ENCODE peak calls at places on chromosomes 5 and 9, in nine cellular contexts. One of them, this sample, is unnamed.

GRCh38 chr5:102855684-102856373 is 100.7 kb downstream of the PAM start:
- DNase-seq in ascending aorta: no peak
- DNase-seq in GM23248: peak; percentile 52
- DNase-seq in EH: no peak
- DNase-seq in stimulated activated CD8-positive, alpha-beta memory T cell treated with anti-CD3 and anti-CD28 coated beads, Interleukin-12 subunit alpha, Interleukin-12 subunit beta, amount 100 ng/mL, for 1 hour: no peak
- DNase-seq in caudate nucleus: no peak
- DNase-seq in GOT3: no peak
- DNase-seq in PC-3: no peak
- DNase-seq in kidney tubule cell: no peak
- DNase-seq in this sample: no peak

GRCh38 chr9:22008662-22009562 is at the start of gene CDKN2B:
- DNase-seq in ascending aorta: peak; percentile 78
- DNase-seq in GM23248: peak; percentile 98
- DNase-seq in EH: peak; percentile 98
- DNase-seq in stimulated activated CD8-positive, alpha-beta memory T cell treated with anti-CD3 and anti-CD28 coated beads, Interleukin-12 subunit alpha, Interleukin-12 subunit beta, amount 100 ng/mL, for 1 hour: no peak
- DNase-seq in caudate nucleus: peak; percentile 80
- DNase-seq in GOT3: peak; percentile 74
- DNase-seq in PC-3: peak; percentile 95
- DNase-seq in kidney tubule cell: peak; percentile 96
- DNase-seq in this sample: peak; percentile 98

GRCh38 chr5:67015577-67016290 is 180.9 kb downstream of the CD180 start:
- DNase-seq in ascending aorta: no peak
- DNase-seq in GM23248: no peak
- DNase-seq in EH: peak; percentile 66
- DNase-seq in stimulated activated CD8-positive, alpha-beta memory T cell treated with anti-CD3 and anti-CD28 coated beads, Interleukin-12 subunit alpha, Interleukin-12 subunit beta, amount 100 ng/mL, for 1 hour: no peak
- DNase-seq in caudate nucleus: no peak
- DNase-seq in GOT3: no peak
- DNase-seq in PC-3: peak; percentile 60
- DNase-seq in kidney tubule cell: peak; percentile 63
- DNase-seq in this sample: no peak

GRCh38 chr5:80128129-80128528 is 93.0 kb downstream of the THBS4 start:
- DNase-seq in ascending aorta: no peak
- DNase-seq in GM23248: no peak
- DNase-seq in EH: peak; percentile 86
- DNase-seq in stimulated activated CD8-positive, alpha-beta memory T cell treated with anti-CD3 and anti-CD28 coated beads, Interleukin-12 subunit alpha, Interleukin-12 subunit beta, amount 100 ng/mL, for 1 hour: no peak
- DNase-seq in caudate nucleus: no peak
- DNase-seq in GOT3: no peak
- DNase-seq in PC-3: peak; percentile 7
- DNase-seq in kidney tubule cell: no peak
- DNase-seq in this sample: no peak

GRCh38 chr9:124894741-124895170 is 32.8 kb downstream of the ARPC5L start:
- DNase-seq in ascending aorta: no peak
- DNase-seq in GM23248: peak; percentile 64
- DNase-seq in EH: peak; percentile 57
- DNase-seq in stimulated activated CD8-positive, alpha-beta memory T cell treated with anti-CD3 and anti-CD28 coated beads, Interleukin-12 subunit alpha, Interleukin-12 subunit beta, amount 100 ng/mL, for 1 hour: no peak
- DNase-seq in caudate nucleus: no peak
- DNase-seq in GOT3: no peak
- DNase-seq in PC-3: peak; percentile 39
- DNase-seq in kidney tubule cell: peak; percentile 39
- DNase-seq in this sample: no peak

GRCh38 chr5:15645776-15646175 is 145.8 kb downstream of the FBXL7 start:
- DNase-seq in ascending aorta: no peak
- DNase-seq in GM23248: peak; percentile 58
- DNase-seq in EH: no peak
- DNase-seq in stimulated activated CD8-positive, alpha-beta memory T cell treated with anti-CD3 and anti-CD28 coated beads, Interleukin-12 subunit alpha, Interleukin-12 subunit beta, amount 100 ng/mL, for 1 hour: no peak
- DNase-seq in caudate nucleus: no peak
- DNase-seq in GOT3: no peak
- DNase-seq in PC-3: no peak
- DNase-seq in kidney tubule cell: no peak
- DNase-seq in this sample: no peak

GRCh38 chr9:88574993-88575392 is 40.0 kb downstream of the NXNL2 start:
- DNase-seq in ascending aorta: no peak
- DNase-seq in GM23248: peak; percentile 73
- DNase-seq in EH: peak; percentile 78
- DNase-seq in stimulated activated CD8-positive, alpha-beta memory T cell treated with anti-CD3 and anti-CD28 coated beads, Interleukin-12 subunit alpha, Interleukin-12 subunit beta, amount 100 ng/mL, for 1 hour: no peak
- DNase-seq in caudate nucleus: no peak
- DNase-seq in GOT3: no peak
- DNase-seq in PC-3: no peak
- DNase-seq in kidney tubule cell: peak; percentile 31
- DNase-seq in this sample: no peak

GRCh38 chr9:86282979-86283535 is 719 bp upstream of the ISCA1 start:
- DNase-seq in ascending aorta: no peak
- DNase-seq in GM23248: peak; percentile 94
- DNase-seq in EH: peak; percentile 94
- DNase-seq in stimulated activated CD8-positive, alpha-beta memory T cell treated with anti-CD3 and anti-CD28 coated beads, Interleukin-12 subunit alpha, Interleukin-12 subunit beta, amount 100 ng/mL, for 1 hour: no peak
- DNase-seq in caudate nucleus: peak; percentile 65
- DNase-seq in GOT3: no peak
- DNase-seq in PC-3: peak; percentile 66
- DNase-seq in kidney tubule cell: peak; percentile 82
- DNase-seq in this sample: no peak

GRCh38 chr5:43204958-43205357 is 12.9 kb downstream of the NIM1K start:
- DNase-seq in ascending aorta: no peak
- DNase-seq in GM23248: no peak
- DNase-seq in EH: no peak
- DNase-seq in stimulated activated CD8-positive, alpha-beta memory T cell treated with anti-CD3 and anti-CD28 coated beads, Interleukin-12 subunit alpha, Interleukin-12 subunit beta, amount 100 ng/mL, for 1 hour: no peak
- DNase-seq in caudate nucleus: no peak
- DNase-seq in GOT3: no peak
- DNase-seq in PC-3: no peak
- DNase-seq in kidney tubule cell: no peak
- DNase-seq in this sample: no peak

GRCh38 chr5:74639538-74640449 is 734 bp downstream of the ENC1 start:
- DNase-seq in ascending aorta: no peak
- DNase-seq in GM23248: peak; percentile 85
- DNase-seq in EH: peak; percentile 65
- DNase-seq in stimulated activated CD8-positive, alpha-beta memory T cell treated with anti-CD3 and anti-CD28 coated beads, Interleukin-12 subunit alpha, Interleukin-12 subunit beta, amount 100 ng/mL, for 1 hour: no peak
- DNase-seq in caudate nucleus: no peak
- DNase-seq in GOT3: no peak
- DNase-seq in PC-3: peak; percentile 26
- DNase-seq in kidney tubule cell: peak; percentile 50
- DNase-seq in this sample: peak; percentile 54

GRCh38 chr5:78716221-78716620 is 67.6 kb upstream of the LHFPL2 start:
- DNase-seq in ascending aorta: no peak
- DNase-seq in GM23248: peak; percentile 71
- DNase-seq in EH: peak; percentile 78
- DNase-seq in stimulated activated CD8-positive, alpha-beta memory T cell treated with anti-CD3 and anti-CD28 coated beads, Interleukin-12 subunit alpha, Interleukin-12 subunit beta, amount 100 ng/mL, for 1 hour: no peak
- DNase-seq in caudate nucleus: no peak
- DNase-seq in GOT3: no peak
- DNase-seq in PC-3: peak; percentile 15
- DNase-seq in kidney tubule cell: peak; percentile 87
- DNase-seq in this sample: no peak

GRCh38 chr9:120536094-120536493 is 43.9 kb downstream of the CDK5RAP2 start:
- DNase-seq in ascending aorta: no peak
- DNase-seq in GM23248: no peak
- DNase-seq in EH: no peak
- DNase-seq in stimulated activated CD8-positive, alpha-beta memory T cell treated with anti-CD3 and anti-CD28 coated beads, Interleukin-12 subunit alpha, Interleukin-12 subunit beta, amount 100 ng/mL, for 1 hour: no peak
- DNase-seq in caudate nucleus: no peak
- DNase-seq in GOT3: no peak
- DNase-seq in PC-3: no peak
- DNase-seq in kidney tubule cell: no peak
- DNase-seq in this sample: no peak

GRCh38 chr5:104186100-104186499 is 623.5 kb upstream of the NUDT12 start:
- DNase-seq in ascending aorta: no peak
- DNase-seq in GM23248: no peak
- DNase-seq in EH: no peak
- DNase-seq in stimulated activated CD8-positive, alpha-beta memory T cell treated with anti-CD3 and anti-CD28 coated beads, Interleukin-12 subunit alpha, Interleukin-12 subunit beta, amount 100 ng/mL, for 1 hour: no peak
- DNase-seq in caudate nucleus: no peak
- DNase-seq in GOT3: no peak
- DNase-seq in PC-3: no peak
- DNase-seq in kidney tubule cell: peak; percentile 6
- DNase-seq in this sample: no peak

GRCh38 chr5:157502143-157502647 is 42.2 kb downstream of the NIPAL4 start:
- DNase-seq in ascending aorta: no peak
- DNase-seq in GM23248: no peak
- DNase-seq in EH: peak; percentile 54
- DNase-seq in stimulated activated CD8-positive, alpha-beta memory T cell treated with anti-CD3 and anti-CD28 coated beads, Interleukin-12 subunit alpha, Interleukin-12 subunit beta, amount 100 ng/mL, for 1 hour: no peak
- DNase-seq in caudate nucleus: no peak
- DNase-seq in GOT3: no peak
- DNase-seq in PC-3: no peak
- DNase-seq in kidney tubule cell: no peak
- DNase-seq in this sample: no peak

GRCh38 chr5:26942481-26942880 is 95.9 kb downstream of the CDH9 start:
- DNase-seq in ascending aorta: no peak
- DNase-seq in GM23248: no peak
- DNase-seq in EH: no peak
- DNase-seq in stimulated activated CD8-positive, alpha-beta memory T cell treated with anti-CD3 and anti-CD28 coated beads, Interleukin-12 subunit alpha, Interleukin-12 subunit beta, amount 100 ng/mL, for 1 hour: no peak
- DNase-seq in caudate nucleus: no peak
- DNase-seq in GOT3: no peak
- DNase-seq in PC-3: peak; percentile 71
- DNase-seq in kidney tubule cell: no peak
- DNase-seq in this sample: no peak

GRCh38 chr5:14588758-14589543 is 7.4 kb downstream of the OTULINL start:
- DNase-seq in ascending aorta: no peak
- DNase-seq in GM23248: no peak
- DNase-seq in EH: no peak
- DNase-seq in stimulated activated CD8-positive, alpha-beta memory T cell treated with anti-CD3 and anti-CD28 coated beads, Interleukin-12 subunit alpha, Interleukin-12 subunit beta, amount 100 ng/mL, for 1 hour: no peak
- DNase-seq in caudate nucleus: no peak
- DNase-seq in GOT3: no peak
- DNase-seq in PC-3: no peak
- DNase-seq in kidney tubule cell: no peak
- DNase-seq in this sample: no peak

GRCh38 chr5:142356318-142356715 is 31.5 kb upstream of the SPRY4 start:
- DNase-seq in ascending aorta: no peak
- DNase-seq in GM23248: peak; percentile 92
- DNase-seq in EH: peak; percentile 86
- DNase-seq in stimulated activated CD8-positive, alpha-beta memory T cell treated with anti-CD3 and anti-CD28 coated beads, Interleukin-12 subunit alpha, Interleukin-12 subunit beta, amount 100 ng/mL, for 1 hour: no peak
- DNase-seq in caudate nucleus: no peak
- DNase-seq in GOT3: no peak
- DNase-seq in PC-3: no peak
- DNase-seq in kidney tubule cell: no peak
- DNase-seq in this sample: no peak

GRCh38 chr9:77585335-77585786 is 62.8 kb downstream of the GNA14 start:
- DNase-seq in ascending aorta: no peak
- DNase-seq in GM23248: no peak
- DNase-seq in EH: no peak
- DNase-seq in stimulated activated CD8-positive, alpha-beta memory T cell treated with anti-CD3 and anti-CD28 coated beads, Interleukin-12 subunit alpha, Interleukin-12 subunit beta, amount 100 ng/mL, for 1 hour: no peak
- DNase-seq in caudate nucleus: no peak
- DNase-seq in GOT3: no peak
- DNase-seq in PC-3: no peak
- DNase-seq in kidney tubule cell: no peak
- DNase-seq in this sample: no peak

GRCh38 chr9:70421272-70422180 is 7.1 kb upstream of the KLF9 start:
- DNase-seq in ascending aorta: no peak
- DNase-seq in GM23248: peak; percentile 62
- DNase-seq in EH: peak; percentile 83
- DNase-seq in stimulated activated CD8-positive, alpha-beta memory T cell treated with anti-CD3 and anti-CD28 coated beads, Interleukin-12 subunit alpha, Interleukin-12 subunit beta, amount 100 ng/mL, for 1 hour: peak; percentile 30
- DNase-seq in caudate nucleus: peak; percentile 54
- DNase-seq in GOT3: no peak
- DNase-seq in PC-3: no peak
- DNase-seq in kidney tubule cell: peak; percentile 64
- DNase-seq in this sample: no peak

GRCh38 chr5:95900383-95900958 is 61.2 kb downstream of the ELL2 start:
- DNase-seq in ascending aorta: no peak
- DNase-seq in GM23248: peak; percentile 70
- DNase-seq in EH: peak; percentile 80
- DNase-seq in stimulated activated CD8-positive, alpha-beta memory T cell treated with anti-CD3 and anti-CD28 coated beads, Interleukin-12 subunit alpha, Interleukin-12 subunit beta, amount 100 ng/mL, for 1 hour: no peak
- DNase-seq in caudate nucleus: no peak
- DNase-seq in GOT3: no peak
- DNase-seq in PC-3: no peak
- DNase-seq in kidney tubule cell: no peak
- DNase-seq in this sample: no peak

GRCh38 chr9:26131891-26132290 is 453.6 kb upstream of the TUSC1 start:
- DNase-seq in ascending aorta: no peak
- DNase-seq in GM23248: peak; percentile 46
- DNase-seq in EH: peak; percentile 54
- DNase-seq in stimulated activated CD8-positive, alpha-beta memory T cell treated with anti-CD3 and anti-CD28 coated beads, Interleukin-12 subunit alpha, Interleukin-12 subunit beta, amount 100 ng/mL, for 1 hour: no peak
- DNase-seq in caudate nucleus: no peak
- DNase-seq in GOT3: no peak
- DNase-seq in PC-3: peak; percentile 21
- DNase-seq in kidney tubule cell: peak; percentile 11
- DNase-seq in this sample: no peak

GRCh38 chr5:179599100-179599499 is 24.4 kb downstream of the HNRNPH1 start:
- DNase-seq in ascending aorta: no peak
- DNase-seq in GM23248: no peak
- DNase-seq in EH: no peak
- DNase-seq in stimulated activated CD8-positive, alpha-beta memory T cell treated with anti-CD3 and anti-CD28 coated beads, Interleukin-12 subunit alpha, Interleukin-12 subunit beta, amount 100 ng/mL, for 1 hour: no peak
- DNase-seq in caudate nucleus: no peak
- DNase-seq in GOT3: no peak
- DNase-seq in PC-3: no peak
- DNase-seq in kidney tubule cell: no peak
- DNase-seq in this sample: no peak

GRCh38 chr9:101737705-101738565 is 512 bp downstream of the GRIN3A start:
- DNase-seq in ascending aorta: no peak
- DNase-seq in GM23248: peak; percentile 27
- DNase-seq in EH: no peak
- DNase-seq in stimulated activated CD8-positive, alpha-beta memory T cell treated with anti-CD3 and anti-CD28 coated beads, Interleukin-12 subunit alpha, Interleukin-12 subunit beta, amount 100 ng/mL, for 1 hour: no peak
- DNase-seq in caudate nucleus: no peak
- DNase-seq in GOT3: no peak
- DNase-seq in PC-3: no peak
- DNase-seq in kidney tubule cell: peak; percentile 9
- DNase-seq in this sample: peak; percentile 34

GRCh38 chr9:74570879-74571512 is 73.9 kb downstream of the RORB start:
- DNase-seq in ascending aorta: no peak
- DNase-seq in GM23248: peak; percentile 50
- DNase-seq in EH: peak; percentile 28
- DNase-seq in stimulated activated CD8-positive, alpha-beta memory T cell treated with anti-CD3 and anti-CD28 coated beads, Interleukin-12 subunit alpha, Interleukin-12 subunit beta, amount 100 ng/mL, for 1 hour: no peak
- DNase-seq in caudate nucleus: no peak
- DNase-seq in GOT3: no peak
- DNase-seq in PC-3: peak; percentile 47
- DNase-seq in kidney tubule cell: peak; percentile 14
- DNase-seq in this sample: no peak

GRCh38 chr5:157611571-157612067 is 36.0 kb upstream of the ADAM19 start:
- DNase-seq in ascending aorta: no peak
- DNase-seq in GM23248: no peak
- DNase-seq in EH: no peak
- DNase-seq in stimulated activated CD8-positive, alpha-beta memory T cell treated with anti-CD3 and anti-CD28 coated beads, Interleukin-12 subunit alpha, Interleukin-12 subunit beta, amount 100 ng/mL, for 1 hour: no peak
- DNase-seq in caudate nucleus: no peak
- DNase-seq in GOT3: no peak
- DNase-seq in PC-3: no peak
- DNase-seq in kidney tubule cell: no peak
- DNase-seq in this sample: no peak

GRCh38 chr9:90458485-90458884 is 184.1 kb downstream of the DIRAS2 start:
- DNase-seq in ascending aorta: no peak
- DNase-seq in GM23248: no peak
- DNase-seq in EH: peak; percentile 2
- DNase-seq in stimulated activated CD8-positive, alpha-beta memory T cell treated with anti-CD3 and anti-CD28 coated beads, Interleukin-12 subunit alpha, Interleukin-12 subunit beta, amount 100 ng/mL, for 1 hour: no peak
- DNase-seq in caudate nucleus: no peak
- DNase-seq in GOT3: no peak
- DNase-seq in PC-3: peak; percentile 5
- DNase-seq in kidney tubule cell: peak; percentile 78
- DNase-seq in this sample: no peak

GRCh38 chr9:136366826-136367225 is 3.3 kb upstream of the DNLZ start:
- DNase-seq in ascending aorta: no peak
- DNase-seq in GM23248: no peak
- DNase-seq in EH: no peak
- DNase-seq in stimulated activated CD8-positive, alpha-beta memory T cell treated with anti-CD3 and anti-CD28 coated beads, Interleukin-12 subunit alpha, Interleukin-12 subunit beta, amount 100 ng/mL, for 1 hour: no peak
- DNase-seq in caudate nucleus: no peak
- DNase-seq in GOT3: no peak
- DNase-seq in PC-3: no peak
- DNase-seq in kidney tubule cell: no peak
- DNase-seq in this sample: no peak

This sample was measured in left ventricle myocardium superior.